ENCODE peak calls at places on chromosomes 5 and 9, in nine cellular contexts. One of them, this sample, is unnamed.

GRCh38 chr5:82396871-82397514 is 118.8 kb upstream of the RPS23 start:
- DNase-seq in progenitor cell of endocrine pancreas: no peak
- DNase-seq in aorta: peak
- DNase-seq in nephron progenitor cell: no peak
- DNase-seq in left ventricle myocardium superior: peak
- DNase-seq in activated T-cell treated with anti-CD3 and anti-CD28 coated beads, Interleukin-2, amount 50 U/mL, for 4 hours: no peak
- DNase-seq in stimulated activated CD4-positive, alpha-beta T cell treated with anti-CD3 and anti-CD28 coated beads, Interleukin-1b, Interleukin-23, amount 100 ng/mL, for 4 hours: no peak
- DNase-seq in T-helper 22 cell: no peak
- DNase-seq in mucosa of gallbladder: peak
- DNase-seq in this sample: no peak

GRCh38 chr5:172707285-172708182 is 63.5 kb downstream of the DUSP1 start:
- DNase-seq in nephron progenitor cell: peak
- DNase-seq in left ventricle myocardium superior: no peak
- DNase-seq in progenitor cell of endocrine pancreas: no peak
- DNase-seq in mucosa of gallbladder: no peak
- DNase-seq in aorta: peak
- DNase-seq in stimulated activated CD4-positive, alpha-beta T cell treated with anti-CD3 and anti-CD28 coated beads, Interleukin-1b, Interleukin-23, amount 100 ng/mL, for 4 hours: no peak
- DNase-seq in T-helper 22 cell: no peak
- DNase-seq in activated T-cell treated with anti-CD3 and anti-CD28 coated beads, Interleukin-2, amount 50 U/mL, for 4 hours: no peak
- DNase-seq in this sample: no peak

GRCh38 chr5:57094753-57095683 is 78.8 kb upstream of the GPBP1 start:
- DNase-seq in nephron progenitor cell: no peak
- DNase-seq in stimulated activated CD4-positive, alpha-beta T cell treated with anti-CD3 and anti-CD28 coated beads, Interleukin-1b, Interleukin-23, amount 100 ng/mL, for 4 hours: no peak
- DNase-seq in aorta: no peak
- DNase-seq in mucosa of gallbladder: no peak
- DNase-seq in progenitor cell of endocrine pancreas: no peak
- DNase-seq in T-helper 22 cell: no peak
- DNase-seq in activated T-cell treated with anti-CD3 and anti-CD28 coated beads, Interleukin-2, amount 50 U/mL, for 4 hours: no peak
- DNase-seq in left ventricle myocardium superior: no peak
- DNase-seq in this sample: no peak

GRCh38 chr5:88883059-88883565 is at the start of gene MEF2C:
- DNase-seq in aorta: peak
- DNase-seq in nephron progenitor cell: peak
- DNase-seq in mucosa of gallbladder: peak
- DNase-seq in left ventricle myocardium superior: peak
- DNase-seq in T-helper 22 cell: no peak
- DNase-seq in activated T-cell treated with anti-CD3 and anti-CD28 coated beads, Interleukin-2, amount 50 U/mL, for 4 hours: no peak
- DNase-seq in stimulated activated CD4-positive, alpha-beta T cell treated with anti-CD3 and anti-CD28 coated beads, Interleukin-1b, Interleukin-23, amount 100 ng/mL, for 4 hours: no peak
- DNase-seq in progenitor cell of endocrine pancreas: peak
- DNase-seq in this sample: no peak

GRCh38 chr5:156971848-156972525 is 9.0 kb upstream of the TIMD4 start:
- DNase-seq in left ventricle myocardium superior: no peak
- DNase-seq in T-helper 22 cell: no peak
- DNase-seq in aorta: no peak
- DNase-seq in activated T-cell treated with anti-CD3 and anti-CD28 coated beads, Interleukin-2, amount 50 U/mL, for 4 hours: no peak
- DNase-seq in progenitor cell of endocrine pancreas: no peak
- DNase-seq in mucosa of gallbladder: no peak
- DNase-seq in stimulated activated CD4-positive, alpha-beta T cell treated with anti-CD3 and anti-CD28 coated beads, Interleukin-1b, Interleukin-23, amount 100 ng/mL, for 4 hours: no peak
- DNase-seq in nephron progenitor cell: no peak
- DNase-seq in this sample: no peak

GRCh38 chr5:10671041-10672008 is 89.7 kb downstream of the DAP start:
- DNase-seq in aorta: no peak
- DNase-seq in stimulated activated CD4-positive, alpha-beta T cell treated with anti-CD3 and anti-CD28 coated beads, Interleukin-1b, Interleukin-23, amount 100 ng/mL, for 4 hours: no peak
- DNase-seq in nephron progenitor cell: no peak
- DNase-seq in mucosa of gallbladder: no peak
- DNase-seq in left ventricle myocardium superior: no peak
- DNase-seq in progenitor cell of endocrine pancreas: no peak
- DNase-seq in T-helper 22 cell: no peak
- DNase-seq in activated T-cell treated with anti-CD3 and anti-CD28 coated beads, Interleukin-2, amount 50 U/mL, for 4 hours: no peak
- DNase-seq in this sample: no peak

GRCh38 chr5:10307206-10308148 is at the start of gene CMBL:
- DNase-seq in aorta: peak
- DNase-seq in T-helper 22 cell: no peak
- DNase-seq in nephron progenitor cell: peak
- DNase-seq in stimulated activated CD4-positive, alpha-beta T cell treated with anti-CD3 and anti-CD28 coated beads, Interleukin-1b, Interleukin-23, amount 100 ng/mL, for 4 hours: no peak
- DNase-seq in progenitor cell of endocrine pancreas: peak
- DNase-seq in mucosa of gallbladder: peak
- DNase-seq in left ventricle myocardium superior: peak
- DNase-seq in activated T-cell treated with anti-CD3 and anti-CD28 coated beads, Interleukin-2, amount 50 U/mL, for 4 hours: peak
- DNase-seq in this sample: no peak

GRCh38 chr5:143887901-143888648 is 76.1 kb downstream of the HMHB1 start:
- DNase-seq in nephron progenitor cell: no peak
- DNase-seq in left ventricle myocardium superior: no peak
- DNase-seq in stimulated activated CD4-positive, alpha-beta T cell treated with anti-CD3 and anti-CD28 coated beads, Interleukin-1b, Interleukin-23, amount 100 ng/mL, for 4 hours: no peak
- DNase-seq in aorta: no peak
- DNase-seq in T-helper 22 cell: no peak
- DNase-seq in mucosa of gallbladder: no peak
- DNase-seq in progenitor cell of endocrine pancreas: no peak
- DNase-seq in activated T-cell treated with anti-CD3 and anti-CD28 coated beads, Interleukin-2, amount 50 U/mL, for 4 hours: no peak
- DNase-seq in this sample: no peak

GRCh38 chr5:150075806-150076205 is 10.5 kb downstream of the CSF1R start:
- DNase-seq in aorta: peak
- DNase-seq in mucosa of gallbladder: peak
- DNase-seq in progenitor cell of endocrine pancreas: no peak
- DNase-seq in T-helper 22 cell: no peak
- DNase-seq in activated T-cell treated with anti-CD3 and anti-CD28 coated beads, Interleukin-2, amount 50 U/mL, for 4 hours: no peak
- DNase-seq in left ventricle myocardium superior: no peak
- DNase-seq in stimulated activated CD4-positive, alpha-beta T cell treated with anti-CD3 and anti-CD28 coated beads, Interleukin-1b, Interleukin-23, amount 100 ng/mL, for 4 hours: no peak
- DNase-seq in nephron progenitor cell: no peak
- DNase-seq in this sample: no peak

GRCh38 chr9:107874591-107875374 is 385.2 kb upstream of the KLF4 start:
- DNase-seq in T-helper 22 cell: no peak
- DNase-seq in progenitor cell of endocrine pancreas: no peak
- DNase-seq in stimulated activated CD4-positive, alpha-beta T cell treated with anti-CD3 and anti-CD28 coated beads, Interleukin-1b, Interleukin-23, amount 100 ng/mL, for 4 hours: no peak
- DNase-seq in aorta: no peak
- DNase-seq in activated T-cell treated with anti-CD3 and anti-CD28 coated beads, Interleukin-2, amount 50 U/mL, for 4 hours: no peak
- DNase-seq in mucosa of gallbladder: no peak
- DNase-seq in nephron progenitor cell: no peak
- DNase-seq in left ventricle myocardium superior: no peak
- DNase-seq in this sample: no peak

GRCh38 chr5:171980729-171981128 is 25.7 kb downstream of the FBXW11 start:
- DNase-seq in aorta: no peak
- DNase-seq in T-helper 22 cell: no peak
- DNase-seq in stimulated activated CD4-positive, alpha-beta T cell treated with anti-CD3 and anti-CD28 coated beads, Interleukin-1b, Interleukin-23, amount 100 ng/mL, for 4 hours: no peak
- DNase-seq in progenitor cell of endocrine pancreas: no peak
- DNase-seq in left ventricle myocardium superior: no peak
- DNase-seq in mucosa of gallbladder: no peak
- DNase-seq in activated T-cell treated with anti-CD3 and anti-CD28 coated beads, Interleukin-2, amount 50 U/mL, for 4 hours: no peak
- DNase-seq in nephron progenitor cell: no peak
- DNase-seq in this sample: no peak

GRCh38 chr9:127783644-127784043 is 2.2 kb upstream of the CDK9 start:
- DNase-seq in progenitor cell of endocrine pancreas: no peak
- DNase-seq in T-helper 22 cell: no peak
- DNase-seq in left ventricle myocardium superior: no peak
- DNase-seq in aorta: no peak
- DNase-seq in stimulated activated CD4-positive, alpha-beta T cell treated with anti-CD3 and anti-CD28 coated beads, Interleukin-1b, Interleukin-23, amount 100 ng/mL, for 4 hours: no peak
- DNase-seq in activated T-cell treated with anti-CD3 and anti-CD28 coated beads, Interleukin-2, amount 50 U/mL, for 4 hours: no peak
- DNase-seq in mucosa of gallbladder: no peak
- DNase-seq in nephron progenitor cell: no peak
- DNase-seq in this sample: no peak

GRCh38 chr5:39177629-39177959 is 41.8 kb downstream of the FYB1 start:
- DNase-seq in activated T-cell treated with anti-CD3 and anti-CD28 coated beads, Interleukin-2, amount 50 U/mL, for 4 hours: no peak
- DNase-seq in left ventricle myocardium superior: no peak
- DNase-seq in progenitor cell of endocrine pancreas: no peak
- DNase-seq in nephron progenitor cell: no peak
- DNase-seq in mucosa of gallbladder: no peak
- DNase-seq in stimulated activated CD4-positive, alpha-beta T cell treated with anti-CD3 and anti-CD28 coated beads, Interleukin-1b, Interleukin-23, amount 100 ng/mL, for 4 hours: no peak
- DNase-seq in T-helper 22 cell: no peak
- DNase-seq in aorta: no peak
- DNase-seq in this sample: no peak

GRCh38 chr9:129481824-129482511 is 138.9 kb downstream of the C9orf50 start:
- DNase-seq in left ventricle myocardium superior: peak
- DNase-seq in activated T-cell treated with anti-CD3 and anti-CD28 coated beads, Interleukin-2, amount 50 U/mL, for 4 hours: no peak
- DNase-seq in stimulated activated CD4-positive, alpha-beta T cell treated with anti-CD3 and anti-CD28 coated beads, Interleukin-1b, Interleukin-23, amount 100 ng/mL, for 4 hours: no peak
- DNase-seq in aorta: peak
- DNase-seq in mucosa of gallbladder: no peak
- DNase-seq in T-helper 22 cell: no peak
- DNase-seq in progenitor cell of endocrine pancreas: no peak
- DNase-seq in nephron progenitor cell: no peak
- DNase-seq in this sample: no peak

GRCh38 chr5:143938230-143938629 is 126.3 kb downstream of the HMHB1 start:
- DNase-seq in stimulated activated CD4-positive, alpha-beta T cell treated with anti-CD3 and anti-CD28 coated beads, Interleukin-1b, Interleukin-23, amount 100 ng/mL, for 4 hours: no peak
- DNase-seq in activated T-cell treated with anti-CD3 and anti-CD28 coated beads, Interleukin-2, amount 50 U/mL, for 4 hours: no peak
- DNase-seq in aorta: no peak
- DNase-seq in T-helper 22 cell: no peak
- DNase-seq in nephron progenitor cell: no peak
- DNase-seq in progenitor cell of endocrine pancreas: no peak
- DNase-seq in left ventricle myocardium superior: no peak
- DNase-seq in mucosa of gallbladder: no peak
- DNase-seq in this sample: no peak

GRCh38 chr5:31774779-31775178 is 135.8 kb downstream of the PDZD2 start:
- DNase-seq in mucosa of gallbladder: peak
- DNase-seq in progenitor cell of endocrine pancreas: no peak
- DNase-seq in nephron progenitor cell: no peak
- DNase-seq in aorta: no peak
- DNase-seq in left ventricle myocardium superior: peak
- DNase-seq in activated T-cell treated with anti-CD3 and anti-CD28 coated beads, Interleukin-2, amount 50 U/mL, for 4 hours: no peak
- DNase-seq in stimulated activated CD4-positive, alpha-beta T cell treated with anti-CD3 and anti-CD28 coated beads, Interleukin-1b, Interleukin-23, amount 100 ng/mL, for 4 hours: no peak
- DNase-seq in T-helper 22 cell: no peak
- DNase-seq in this sample: no peak

GRCh38 chr5:15837584-15838289 is 337.8 kb downstream of the FBXL7 start:
- DNase-seq in nephron progenitor cell: no peak
- DNase-seq in T-helper 22 cell: no peak
- DNase-seq in aorta: no peak
- DNase-seq in stimulated activated CD4-positive, alpha-beta T cell treated with anti-CD3 and anti-CD28 coated beads, Interleukin-1b, Interleukin-23, amount 100 ng/mL, for 4 hours: no peak
- DNase-seq in left ventricle myocardium superior: no peak
- DNase-seq in activated T-cell treated with anti-CD3 and anti-CD28 coated beads, Interleukin-2, amount 50 U/mL, for 4 hours: no peak
- DNase-seq in progenitor cell of endocrine pancreas: no peak
- DNase-seq in mucosa of gallbladder: no peak
- DNase-seq in this sample: no peak

GRCh38 chr9:135992486-135993408 is 31.6 kb upstream of the UBAC1 start:
- DNase-seq in mucosa of gallbladder: peak
- DNase-seq in stimulated activated CD4-positive, alpha-beta T cell treated with anti-CD3 and anti-CD28 coated beads, Interleukin-1b, Interleukin-23, amount 100 ng/mL, for 4 hours: no peak
- DNase-seq in aorta: peak
- DNase-seq in left ventricle myocardium superior: peak
- DNase-seq in T-helper 22 cell: no peak
- DNase-seq in progenitor cell of endocrine pancreas: peak
- DNase-seq in activated T-cell treated with anti-CD3 and anti-CD28 coated beads, Interleukin-2, amount 50 U/mL, for 4 hours: peak
- DNase-seq in nephron progenitor cell: peak
- DNase-seq in this sample: no peak

GRCh38 chr5:78127875-78128274 is 166.6 kb downstream of the AP3B1 start:
- DNase-seq in stimulated activated CD4-positive, alpha-beta T cell treated with anti-CD3 and anti-CD28 coated beads, Interleukin-1b, Interleukin-23, amount 100 ng/mL, for 4 hours: no peak
- DNase-seq in T-helper 22 cell: no peak
- DNase-seq in progenitor cell of endocrine pancreas: no peak
- DNase-seq in mucosa of gallbladder: no peak
- DNase-seq in aorta: no peak
- DNase-seq in nephron progenitor cell: peak
- DNase-seq in left ventricle myocardium superior: no peak
- DNase-seq in activated T-cell treated with anti-CD3 and anti-CD28 coated beads, Interleukin-2, amount 50 U/mL, for 4 hours: no peak
- DNase-seq in this sample: no peak

GRCh38 chr9:37994639-37995347 is 74.2 kb downstream of the SHB start:
- DNase-seq in stimulated activated CD4-positive, alpha-beta T cell treated with anti-CD3 and anti-CD28 coated beads, Interleukin-1b, Interleukin-23, amount 100 ng/mL, for 4 hours: no peak
- DNase-seq in nephron progenitor cell: no peak
- DNase-seq in progenitor cell of endocrine pancreas: no peak
- DNase-seq in mucosa of gallbladder: peak
- DNase-seq in aorta: peak
- DNase-seq in T-helper 22 cell: no peak
- DNase-seq in left ventricle myocardium superior: peak
- DNase-seq in activated T-cell treated with anti-CD3 and anti-CD28 coated beads, Interleukin-2, amount 50 U/mL, for 4 hours: no peak
- DNase-seq in this sample: no peak